ENCODE peak calls at places on chromosome 14, in six cellular contexts. W is GM23248, X is MM.1S, D is GM23338, T is hepatocyte, M is PC-3. O is an unnamed sample. For H3K36me3, the result is how much of the 10 kb centered on the place peaks cover.

GRCh38 chr14:33598582-33598981 is 352.3 kb downstream of the EGLN3 start:
- DNase-seq in W (no peak), X (no peak), D (no peak), T (no peak), M (no peak), O (no peak)

GRCh38 chr14:30389901-30390394 is 169.0 kb upstream of the G2E3 start:
- DNase-seq in W (no peak), X (no peak), D (peak), T (no peak), M (no peak), O (no peak)

GRCh38 chr14:104250175-104250574 is 111.8 kb downstream of the KIF26A start:
- DNase-seq in W (no peak), X (no peak), D (no peak), T (no peak), M (no peak), O (no peak)

GRCh38 chr14:31205681-31206535 is 1.7 kb downstream of the HECTD1 start:
- DNase-seq in W (peak), X (peak), D (no peak), T (peak), M (peak), O (peak)

GRCh38 chr14:104887623-104888488 is 22.8 kb downstream of the CEP170B start:
- DNase-seq in W (no peak), X (no peak), D (no peak), T (no peak), M (no peak), O (no peak)

GRCh38 chr14:58131386-58131785 is 20.6 kb downstream of the ARMH4 start:
- DNase-seq in W (peak), X (no peak), D (peak), T (no peak), M (peak), O (no peak)

GRCh38 chr14:25150401-25150800 is 100.5 kb upstream of the STXBP6 start:
- DNase-seq in W (peak), X (no peak), D (no peak), T (no peak), M (no peak), O (no peak)

GRCh38 chr14:65872536-65872935 is 460.0 kb downstream of the FUT8 start:
- DNase-seq in W (peak), X (no peak), D (no peak), T (no peak), M (no peak), O (no peak)

GRCh38 chr14:65412881-65413738 is 580 bp downstream of the FUT8 start:
- DNase-seq in W (peak), X (no peak), D (peak), T (peak), M (peak), O (peak)

GRCh38 chr14:55084648-55085441 is 33.4 kb downstream of the MAPK1IP1L start:
- DNase-seq in W (no peak), X (no peak), D (no peak), T (no peak), M (no peak), O (no peak)

GRCh38 chr14:101559250-101559623 is 2.1 kb upstream of the DIO3 start:
- DNase-seq in W (no peak), X (no peak), D (no peak), T (no peak), M (no peak), O (no peak)

GRCh38 chr14:100849432-100849831 is 23.5 kb downstream of the MEG3 start:
- DNase-seq in W (peak), X (no peak), D (no peak), T (no peak), M (peak), O (no peak)

GRCh38 chr14:77663289-77663688 is 44.5 kb downstream of the ALKBH1 start:
- DNase-seq in W (peak), X (no peak), D (no peak), T (no peak), M (peak), O (no peak)

GRCh38 chr14:56118611-56119181 is 485 bp downstream of the PELI2 start:
- DNase-seq in W (peak), X (no peak), D (peak), T (peak), M (no peak), O (peak)

GRCh38 chr14:54617467-54617866 is 50.5 kb downstream of the SAMD4A start:
- DNase-seq in W (peak), X (no peak), D (no peak), T (no peak), M (peak), O (no peak)

GRCh38 chr14:52040598-52040997 is 28.3 kb downstream of the NID2 start:
- DNase-seq in W (no peak), X (no peak), D (no peak), T (no peak), M (no peak), O (no peak)

GRCh38 chr14:53865716-53866115 is 90.9 kb downstream of the BMP4 start:
- DNase-seq in W (no peak), X (no peak), D (no peak), T (no peak), M (no peak), O (no peak)

GRCh38 chr14:39912192-39913100 is 480.2 kb upstream of the FBXO33 start:
- DNase-seq in W (no peak), X (no peak), D (no peak), T (no peak), M (no peak), O (no peak)

GRCh38 chr14:50997712-50998111 is 53.4 kb upstream of the PYGL start:
- DNase-seq in W (no peak), X (no peak), D (no peak), T (no peak), M (no peak), O (no peak)

GRCh38 chr14:101177301-101178055 is 274.0 kb upstream of the RTL1 start:
- DNase-seq in W (no peak), X (no peak), D (no peak), T (no peak), M (no peak), O (no peak)

GRCh38 chr14:36647827-36648753 is 13.6 kb upstream of the PAX9 start:
- DNase-seq in W (peak), X (no peak), D (peak), T (peak), M (peak), O (no peak)

GRCh38 chr14:73426877-73427276 is 31.5 kb downstream of the NUMB start:
- DNase-seq in W (peak), X (no peak), D (no peak), T (peak), M (no peak), O (no peak)

GRCh38 chr14:104138891-104139459 is 588 bp downstream of the KIF26A start:
- DNase-seq in W (no peak), X (no peak), D (no peak), T (no peak), M (no peak), O (no peak)

GRCh38 chr14:64632056-64632455 is 72.2 kb upstream of the PLEKHG3 start:
- DNase-seq in W (peak), X (no peak), D (no peak), T (no peak), M (peak), O (no peak)

GRCh38 chr14:89479802-89480201 is 62.8 kb upstream of the FOXN3 start:
- DNase-seq in W (peak), X (no peak), D (no peak), T (no peak), M (no peak), O (no peak)

GRCh38 chr14:65478596-65478995 is 66.1 kb downstream of the FUT8 start:
- DNase-seq in W (peak), X (no peak), D (no peak), T (peak), M (peak), O (no peak)

GRCh38 chr14:61940669-61941420 is 178.6 kb downstream of the SNAPC1 start:
- DNase-seq in W (no peak), X (no peak), D (peak), T (no peak), M (no peak), O (no peak)

GRCh38 chr14:60618200-60618599 is 31.1 kb downstream of the SIX1 start:
- DNase-seq in W (no peak), X (no peak), D (no peak), T (peak), M (no peak), O (no peak)

GRCh38 chr14:62187265-62187664 is 425.0 kb downstream of the SNAPC1 start:
- DNase-seq in W (no peak), X (no peak), D (peak), T (no peak), M (no peak), O (no peak)

GRCh38 chr14:23008836-23009235 is 1.1 kb downstream of the C14orf93 start:
- DNase-seq in W (no peak), X (peak), D (no peak), T (peak), M (peak), O (peak)

GRCh38 chr14:55532645-55533309 is 47.2 kb upstream of the KTN1 start:
- DNase-seq in W (no peak), X (no peak), D (peak), T (peak), M (peak), O (no peak)

GRCh38 chr14:91227183-91227628 is 17.3 kb downstream of the GPR68 start:
- DNase-seq in W (no peak), X (no peak), D (no peak), T (no peak), M (no peak), O (no peak)

DNA sequence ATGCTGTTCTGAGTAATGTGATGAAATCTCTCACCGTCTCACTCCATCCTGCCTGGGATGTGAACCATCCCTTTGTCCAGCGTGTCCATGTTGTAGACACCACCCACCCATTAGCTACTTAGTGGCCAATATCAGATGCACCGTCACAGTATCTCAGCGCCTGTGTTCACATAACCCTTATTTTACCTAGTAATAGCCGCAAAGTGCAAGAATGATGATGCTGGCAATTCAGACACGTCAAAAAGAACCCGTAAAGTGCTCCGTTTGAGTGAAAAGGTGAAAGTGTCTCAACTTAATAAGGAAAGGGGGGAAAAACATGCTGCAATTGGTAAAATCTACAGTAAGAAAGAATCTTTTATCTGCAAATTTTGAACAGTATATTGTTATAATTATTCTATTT is 3.0 kb downstream of the RNASE10 start:
- DNase-seq in W (no peak), X (no peak), D (no peak), T (no peak), M (no peak), O (no peak)
- H3K27ac ChIP-seq in W (no peak), X (no peak), D (no peak), T (no peak), M (no peak), O (no peak)

DNA sequence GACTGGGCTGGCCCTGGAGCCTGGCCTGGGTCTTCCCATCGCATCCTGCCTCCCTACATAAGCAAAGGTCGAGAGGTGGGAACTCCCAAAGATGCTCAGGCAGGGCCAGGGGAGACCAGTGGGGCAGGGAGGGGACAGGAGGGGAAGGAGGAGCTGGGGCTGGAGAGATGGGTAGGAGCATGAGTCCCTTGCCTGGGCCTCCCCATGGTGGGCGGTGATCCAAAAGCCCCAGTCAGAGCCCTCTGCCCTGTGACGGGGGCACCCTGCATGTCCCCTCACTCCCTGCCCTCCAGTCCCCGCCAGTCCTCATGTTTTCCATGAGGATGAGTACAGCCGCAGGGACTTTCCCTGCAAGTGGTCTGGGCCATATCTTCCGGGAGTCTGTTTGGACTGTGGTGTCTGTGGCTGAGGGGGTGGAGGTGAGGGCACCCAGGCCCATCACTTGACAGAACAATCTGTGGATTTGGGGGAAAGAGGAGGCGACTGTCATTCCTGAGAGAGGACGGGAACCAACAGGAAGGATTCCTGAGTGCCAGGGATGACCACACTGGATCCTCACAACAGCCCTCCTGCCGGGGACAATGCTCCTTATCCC is 9.3 kb downstream of the BDKRB2 start:
- DNase-seq in W (no peak), X (no peak), D (no peak), T (no peak), M (no peak), O (no peak)
- H3K36me3 ChIP-seq in W (under half), X (under half), D (under half), T (under half), M (under half), O (under half)

GRCh38 chr14:20866963-20867362 is 24.2 kb upstream of the RNASE3 start:
- DNase-seq in W (peak), X (no peak), D (peak), T (peak), M (peak), O (peak)
- TF ChIP-seq EZH2phosphoT487 in W (no peak), X (no peak), D (no peak), T (no peak), M (no peak), O (no peak)

DNA sequence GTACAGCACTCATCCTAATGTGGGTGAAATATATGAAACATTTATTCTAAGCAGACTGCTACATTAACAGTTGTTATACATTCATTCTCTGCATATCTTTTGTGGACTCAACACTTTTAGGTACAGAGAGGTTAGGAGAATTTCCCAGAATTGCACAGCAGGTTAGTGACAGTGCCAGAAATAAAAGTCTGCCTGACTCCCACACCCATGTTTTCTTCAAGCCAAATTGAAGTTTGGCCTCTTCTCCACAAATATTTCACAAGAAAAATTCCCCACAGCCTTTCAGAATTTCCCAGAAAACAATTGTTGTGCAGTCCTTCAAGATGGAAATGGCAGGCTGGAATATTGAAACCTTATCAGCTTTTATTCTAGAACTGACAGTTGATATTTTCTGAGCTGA is 464.8 kb downstream of the RAD51B start:
- DNase-seq in W (peak), X (no peak), D (no peak), T (no peak), M (no peak), O (no peak)
- H3K27ac ChIP-seq in W (no peak), X (no peak), D (no peak), T (no peak), M (no peak), O (peak)

GRCh38 chr14:74573421-74574091 is 38.5 kb downstream of the LTBP2 start:
- DNase-seq in W (no peak), X (no peak), D (peak), T (no peak), M (peak), O (no peak)

GRCh38 chr14:74574092-74574438 is 38.0 kb downstream of the LTBP2 start:
- DNase-seq in W (no peak), X (no peak), D (no peak), T (no peak), M (no peak), O (no peak)

GRCh38 chr14:74575507-74575906 is 36.5 kb downstream of the LTBP2 start:
- DNase-seq in W (no peak), X (no peak), D (no peak), T (no peak), M (no peak), O (no peak)

GRCh38 chr14:74575936-74576335 is 36.1 kb downstream of the LTBP2 start:
- DNase-seq in W (no peak), X (no peak), D (no peak), T (no peak), M (no peak), O (no peak)

DNA sequence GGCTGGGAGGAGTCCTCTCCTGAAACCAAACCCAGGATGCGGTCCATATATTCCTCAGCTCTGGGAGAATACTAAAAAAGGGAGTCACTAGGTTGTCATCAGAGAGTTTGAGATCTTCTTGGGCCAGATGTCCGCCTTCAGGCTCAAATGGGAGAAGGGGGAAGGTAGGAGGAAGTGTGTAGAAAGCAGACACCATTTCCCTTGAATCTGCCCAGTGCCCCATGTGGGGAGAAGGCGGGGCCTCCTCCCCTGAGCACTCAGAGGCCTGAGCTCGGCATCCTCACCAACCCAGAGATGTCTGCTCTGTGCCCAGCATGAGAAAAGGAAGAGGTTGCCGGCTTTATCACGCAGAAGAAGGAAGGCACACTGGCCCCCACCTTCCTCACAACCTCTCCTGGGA is 37.3 kb downstream of the LTBP2 start:
- DNase-seq in W (peak), X (no peak), D (no peak), T (no peak), M (no peak), O (peak)
- H3K36me3 ChIP-seq in W (under half), X (under half), D (under half), T (under half), M (under half), O (under half)

DNA sequence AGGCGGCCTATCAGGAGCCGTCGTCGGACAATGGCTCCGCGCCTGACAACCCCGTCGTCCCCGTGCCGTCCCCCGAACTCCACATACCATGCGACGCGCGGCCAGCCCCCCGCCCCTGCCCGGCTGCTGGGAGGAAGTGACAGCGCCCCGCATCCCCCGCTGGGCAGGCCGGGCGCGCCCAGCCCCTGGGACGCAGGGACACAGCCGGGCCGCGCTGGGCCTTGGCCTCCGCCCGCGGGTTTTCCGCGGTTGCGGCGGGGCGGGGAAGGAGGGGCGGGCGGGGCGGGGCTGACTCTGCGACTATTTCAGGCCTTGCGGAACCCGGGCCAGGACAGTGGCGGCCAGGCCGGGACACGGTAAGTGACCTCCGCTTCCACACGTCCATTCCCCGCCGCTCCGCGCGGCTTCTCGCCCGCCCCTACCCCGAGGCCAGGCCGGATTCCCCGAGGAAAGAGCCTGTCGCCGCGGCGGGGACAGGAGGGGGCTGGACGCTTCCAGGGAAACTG is at the start of gene TNFAIP2:
- DNase-seq in W (peak), X (no peak), D (peak), T (no peak), M (no peak), O (no peak)
- TF ChIP-seq EZH2phosphoT487 in W (no peak), X (no peak), D (no peak), T (no peak), M (no peak), O (no peak)

DNA sequence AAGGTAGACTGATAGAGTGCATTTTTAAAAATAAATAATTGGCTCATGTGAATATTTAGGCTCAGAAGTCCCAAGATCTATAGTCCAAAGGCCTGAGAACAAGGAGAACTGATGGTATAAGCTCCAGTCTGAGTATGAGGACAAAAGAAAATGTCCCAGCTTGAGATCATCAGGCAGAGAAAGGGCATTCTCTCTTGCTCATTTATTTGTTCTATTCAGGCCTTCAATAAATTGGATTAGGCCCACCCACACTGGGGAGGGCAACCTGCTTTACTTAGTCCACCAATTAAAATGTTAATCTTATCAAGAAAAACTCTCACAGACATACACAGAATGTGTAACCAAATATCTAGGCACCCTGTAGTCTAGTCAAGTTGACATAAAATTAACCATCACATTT is 644.4 kb upstream of the MDGA2 start:
- DNase-seq in W (no peak), X (no peak), D (no peak), T (no peak), M (no peak), O (no peak)
- H3K27ac ChIP-seq in W (no peak), X (no peak), D (no peak), T (no peak), M (no peak), O (no peak)

GRCh38 chr14:94059998-94060397 is 21.0 kb downstream of the DDX24 start:
- DNase-seq in W (no peak), X (no peak), D (no peak), T (no peak), M (no peak), O (no peak)
- H3K36me3 ChIP-seq in W (half or more), X (under half), D (under half), T (under half), M (half or more), O (half or more)

DNA sequence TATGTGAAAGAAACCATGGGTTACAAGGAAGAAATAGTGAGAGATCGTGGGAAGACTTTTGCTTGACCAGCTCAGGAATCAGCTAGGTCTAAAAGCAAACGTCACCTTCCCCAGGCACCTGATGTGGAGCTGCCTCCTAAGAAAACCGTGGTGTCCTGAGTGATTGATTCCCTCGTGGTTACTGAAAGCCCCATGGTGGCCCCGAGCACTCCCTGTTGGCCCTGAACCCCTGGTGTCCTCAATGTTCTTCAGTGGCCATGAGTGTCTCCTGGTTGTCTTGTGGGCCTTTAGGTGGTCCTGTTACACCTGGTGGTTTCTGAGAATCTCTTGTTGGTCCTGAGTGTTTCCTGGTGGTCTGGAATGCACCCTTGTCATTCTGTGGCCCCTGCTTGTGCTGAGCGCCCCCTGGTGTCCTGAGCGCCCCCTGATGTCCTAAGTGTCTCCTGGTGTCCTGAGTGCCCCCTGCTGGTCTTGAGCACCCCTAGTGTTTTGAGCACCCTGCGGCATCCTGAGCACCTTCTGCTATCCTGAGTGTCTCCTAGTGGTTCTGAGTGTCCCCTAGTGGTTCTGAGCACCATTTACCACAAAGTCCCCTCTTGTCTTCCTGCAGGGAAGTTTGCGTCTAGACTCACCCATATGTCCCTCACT is 518.7 kb downstream of the TMEM121 start:
- DNase-seq in W (peak), X (no peak), D (peak), T (no peak), M (no peak), O (no peak)
- TF ChIP-seq EZH2phosphoT487 in W (no peak), X (no peak), D (no peak), T (no peak), M (no peak), O (no peak)